ENCODE peak calls at places on chromosomes 16 and 17, in five cellular contexts. H is glutamatergic neuron, E is MM.1S, S is A549, Y is NB4. P is an unnamed sample.
A peak's percentile ranks its signal among the peaks of the same experiment; 100 is the strongest.

GRCh38 chr17:80195671-80196529 is 24.2 kb downstream of the SGSH start:
- DNase-seq in H (no peak), E (peak; percentile 23), S (no peak), Y (peak; percentile 40), P (no peak)

GRCh38 chr16:10605636-10606035 is 25.2 kb upstream of the EMP2 start:
- DNase-seq in H (no peak), E (no peak), S (no peak), Y (no peak), P (no peak)

GRCh38 chr16:35352431-35352830 is 1893.0 kb downstream of the TP53TG3F start:
- DNase-seq in H (no peak), E (no peak), S (no peak), Y (no peak), P (no peak)

GRCh38 chr16:66469291-66469931 is 42.3 kb downstream of the BEAN1 start:
- DNase-seq in H (no peak), E (no peak), S (no peak), Y (no peak), P (no peak)

GRCh38 chr16:3578610-3579551 is 1.7 kb upstream of the NLRC3 start:
- DNase-seq in H (no peak), E (peak; percentile 76), S (no peak), Y (peak; percentile 96), P (no peak)

GRCh38 chr17:66300956-66301355 is 1.5 kb upstream of the PRKCA start:
- DNase-seq in H (no peak), E (no peak), S (no peak), Y (no peak), P (no peak)

GRCh38 chr17:35046740-35047283 is 16.7 kb downstream of the RFFL start:
- DNase-seq in H (no peak), E (peak; percentile 56), S (no peak), Y (peak; percentile 14), P (no peak)

GRCh38 chr17:19501219-19501618 is 32.4 kb upstream of the SLC47A1 start:
- DNase-seq in H (no peak), E (no peak), S (no peak), Y (no peak), P (no peak)

GRCh38 chr16:50280932-50281331 is 14.6 kb downstream of the ADCY7 start:
- DNase-seq in H (no peak), E (no peak), S (no peak), Y (no peak), P (no peak)

GRCh38 chr16:67666538-67667433 is at the start of the genes C16orf86 and ENKD1:
- DNase-seq in H (peak; percentile 93), E (peak; percentile 89), S (peak; percentile 79), Y (peak; percentile 92), P (peak; percentile 80)

GRCh38 chr16:30417447-30418349 is 10.3 kb downstream of the ZNF771 start:
- DNase-seq in H (peak; percentile 86), E (peak; percentile 98), S (peak; percentile 80), Y (peak; percentile 93), P (peak; percentile 80)

GRCh38 chr17:81298991-81299733 is 4.1 kb upstream of the SLC38A10 start:
- DNase-seq in H (peak; percentile 48), E (no peak), S (no peak), Y (no peak), P (no peak)

GRCh38 chr16:1154291-1154886 is 1.5 kb downstream of the CACNA1H start:
- DNase-seq in H (no peak), E (no peak), S (peak; percentile 40), Y (no peak), P (no peak)

GRCh38 chr16:57203451-57203850 is 17.3 kb downstream of the RSPRY1 start:
- DNase-seq in H (no peak), E (no peak), S (no peak), Y (no peak), P (no peak)

GRCh38 chr16:28067604-28068382 is 4.3 kb upstream of the GSG1L start:
- DNase-seq in H (no peak), E (no peak), S (no peak), Y (no peak), P (no peak)

GRCh38 chr17:66287911-66288310 is 14.5 kb upstream of the PRKCA start:
- DNase-seq in H (no peak), E (no peak), S (no peak), Y (no peak), P (no peak)

GRCh38 chr17:50466371-50467113 is 2.1 kb downstream of the CHAD start:
- DNase-seq in H (no peak), E (no peak), S (no peak), Y (no peak), P (no peak)

GRCh38 chr17:41620583-41621434 is 3.6 kb downstream of the KRT17 start:
- DNase-seq in H (peak; percentile 15), E (no peak), S (no peak), Y (no peak), P (no peak)

GRCh38 chr16:64478258-64478906 is 643.5 kb downstream of the CDH11 start:
- DNase-seq in H (no peak), E (no peak), S (no peak), Y (no peak), P (no peak)

GRCh38 chr17:41793749-41794602 is 7.5 kb upstream of the JUP start:
- DNase-seq in H (no peak), E (no peak), S (no peak), Y (no peak), P (no peak)

GRCh38 chr16:24041834-24042631 is 206.2 kb downstream of the PRKCB start:
- DNase-seq in H (peak; percentile 86), E (peak; percentile 74), S (peak; percentile 69), Y (peak; percentile 77), P (peak; percentile 63)

GRCh38 chr17:35808962-35809854 is at the start of gene TAF15:
- DNase-seq in H (peak; percentile 96), E (peak; percentile 97), S (peak; percentile 95), Y (peak; percentile 100), P (peak; percentile 92)

GRCh38 chr16:19210968-19211367 is 42.9 kb downstream of the SYT17 start:
- DNase-seq in H (no peak), E (no peak), S (no peak), Y (no peak), P (no peak)

GRCh38 chr17:76545918-76546555 is 6.2 kb downstream of the PRCD start:
- DNase-seq in H (no peak), E (no peak), S (no peak), Y (no peak), P (no peak)

GRCh38 chr16:27383511-27384243 is 18.3 kb upstream of the IL21R start:
- DNase-seq in H (no peak), E (peak; percentile 2), S (no peak), Y (peak; percentile 64), P (no peak)

GRCh38 chr16:78822509-78822908 is 723.1 kb downstream of the WWOX start:
- DNase-seq in H (no peak), E (no peak), S (no peak), Y (no peak), P (no peak)

GRCh38 chr16:57070424-57070823 is 22.0 kb upstream of the CPNE2 start:
- DNase-seq in H (no peak), E (no peak), S (no peak), Y (no peak), P (no peak)

GRCh38 chr17:6098466-6099180 is 28.4 kb downstream of the WSCD1 start:
- DNase-seq in H (no peak), E (no peak), S (no peak), Y (no peak), P (no peak)

GRCh38 chr17:35568561-35568960 is 7.9 kb upstream of the SLFN14 start:
- DNase-seq in H (no peak), E (no peak), S (peak; percentile 60), Y (peak; percentile 56), P (no peak)

GRCh38 chr17:2776589-2777241 is 19.5 kb upstream of the RAP1GAP2 start:
- DNase-seq in H (peak; percentile 85), E (no peak), S (peak; percentile 46), Y (no peak), P (peak; percentile 82)
- TF ChIP-seq CTCF in H (no peak), E (no peak), S (no peak), Y (no peak), P (no peak)

GRCh38 chr16:2429771-2430663 is 770 bp downstream of the CCNF start:
- DNase-seq in H (peak; percentile 35), E (peak; percentile 71), S (peak; percentile 31), Y (peak; percentile 58), P (no peak)
- TF ChIP-seq CTCF in H (no peak), E (peak; percentile 43), S (no peak), Y (no peak), P (peak; percentile 5)

GRCh38 chr16:14015948-14016347 is 55.2 kb upstream of the MRTFB start:
- DNase-seq in H (no peak), E (no peak), S (peak; percentile 49), Y (peak; percentile 20), P (no peak)

GRCh38 chr16:14015461-14015860 is 55.7 kb upstream of the MRTFB start:
- DNase-seq in H (no peak), E (no peak), S (no peak), Y (no peak), P (no peak)

GRCh38 chr16:14015017-14015416 is 56.1 kb upstream of the MRTFB start:
- DNase-seq in H (no peak), E (no peak), S (no peak), Y (no peak), P (no peak)

GRCh38 chr16:14020141-14020540 is 51.0 kb upstream of the MRTFB start:
- DNase-seq in H (no peak), E (no peak), S (no peak), Y (no peak), P (no peak)

DNA sequence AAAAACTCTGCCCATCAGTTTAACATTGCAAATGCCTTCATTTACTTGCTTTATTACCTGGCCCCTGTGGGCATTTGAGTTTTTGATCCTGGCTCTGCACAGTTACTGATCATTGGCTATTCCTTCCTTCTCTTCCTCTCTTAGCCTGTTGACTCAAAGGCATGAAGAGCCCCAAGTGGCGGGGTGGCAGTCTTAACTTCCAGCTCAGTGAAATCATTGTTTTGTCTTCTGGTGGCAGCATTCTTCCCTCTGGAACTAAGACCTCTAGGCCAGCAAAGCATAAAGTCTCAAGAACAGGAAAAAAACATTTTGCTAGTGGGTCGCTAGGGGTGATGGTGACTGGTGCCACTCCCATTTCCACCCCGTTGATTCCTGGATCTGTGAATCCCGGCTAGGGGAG is 52.3 kb upstream of the MRTFB start:
- DNase-seq in H (no peak), E (no peak), S (no peak), Y (no peak), P (no peak)
- TF ChIP-seq CTCF in H (no peak), E (no peak), S (no peak), Y (no peak), P (no peak)

GRCh38 chr16:85629326-85629725 is 16.2 kb downstream of the GSE1 start:
- DNase-seq in H (no peak), E (no peak), S (no peak), Y (no peak), P (no peak)

GRCh38 chr16:85629853-85630252 is 16.7 kb downstream of the GSE1 start:
- DNase-seq in H (no peak), E (no peak), S (no peak), Y (no peak), P (no peak)

GRCh38 chr16:85627835-85628556 is 14.9 kb downstream of the GSE1 start:
- DNase-seq in H (no peak), E (no peak), S (no peak), Y (no peak), P (no peak)

GRCh38 chr16:85627102-85627834 is 14.1 kb downstream of the GSE1 start:
- DNase-seq in H (no peak), E (no peak), S (no peak), Y (no peak), P (no peak)

DNA sequence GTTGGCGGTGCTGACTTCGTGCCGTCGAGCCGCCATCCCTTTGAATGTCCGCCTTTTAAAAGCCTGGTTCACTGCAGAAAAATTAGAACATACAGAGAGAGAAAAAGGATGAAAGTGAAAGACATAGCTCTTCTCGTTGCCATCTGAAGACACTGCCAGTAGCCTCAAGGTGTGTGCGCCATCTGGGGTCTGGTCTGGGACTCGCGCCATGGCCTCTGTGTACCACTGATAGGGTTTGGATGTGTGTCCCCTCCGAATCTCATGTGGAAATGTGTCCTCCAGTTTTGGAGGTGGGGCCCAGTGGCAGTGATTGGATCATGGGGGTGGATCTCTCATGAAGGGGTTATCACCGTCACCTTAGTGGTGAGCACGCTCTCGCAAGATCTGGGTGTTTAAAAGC is 15.5 kb downstream of the GSE1 start:
- DNase-seq in H (no peak), E (no peak), S (no peak), Y (peak; percentile 41), P (no peak)
- TF ChIP-seq CTCF in H (no peak), E (no peak), S (no peak), Y (peak; percentile 23), P (peak; percentile 15)

P was measured in progenitor cell of endocrine pancreas.